ENCODE peak calls at places on chromosomes 12 and 14, in four cellular contexts. W is heart left ventricle, D is esophagus squamous epithelium, H is HepG2. L is an unnamed sample.

GRCh38 chr14:26602902-26603301 is 5.1 kb upstream of the NOVA1 start:
- DNase-seq in W (no peak), D (no peak), H (no peak), L (no peak)

GRCh38 chr14:61321385-61322010 is at the start of gene PRKCH:
- DNase-seq in W (peak; percentile 77), D (peak; percentile 39), H (peak; percentile 11), L (peak; percentile 81)

GRCh38 chr14:106518054-106518943 is 991.9 kb downstream of the TMEM121 start:
- DNase-seq in W (peak; percentile 31), D (no peak), H (no peak), L (no peak)

GRCh38 chr14:100291305-100292075 is 14.8 kb downstream of the SLC25A29 start:
- DNase-seq in W (no peak), D (no peak), H (no peak), L (no peak)

GRCh38 chr12:64270411-64270810 is 48.3 kb upstream of the KICS2 start:
- DNase-seq in W (no peak), D (no peak), H (no peak), L (no peak)

GRCh38 chr12:100789146-100789545 is 5.4 kb upstream of the ANO4 start:
- DNase-seq in W (no peak), D (no peak), H (no peak), L (no peak)

GRCh38 chr14:103107941-103108748 is 13.6 kb downstream of the EXOC3L4 start:
- DNase-seq in W (no peak), D (no peak), H (no peak), L (no peak)

GRCh38 chr12:67649165-67650126 is 901 bp downstream of the DYRK2 start:
- DNase-seq in W (peak; percentile 55), D (no peak), H (no peak), L (peak; percentile 74)

GRCh38 chr14:61537567-61538463 is 157.5 kb upstream of the HIF1A start:
- DNase-seq in W (no peak), D (no peak), H (peak; percentile 97), L (no peak)

GRCh38 chr12:119354187-119354586 is 19.7 kb downstream of the CCDC60 start:
- DNase-seq in W (no peak), D (no peak), H (no peak), L (no peak)

GRCh38 chr14:34461334-34462131 is 507 bp downstream of the SPTSSA start:
- DNase-seq in W (peak; percentile 69), D (no peak), H (peak; percentile 89), L (peak; percentile 82)

GRCh38 chr12:41441180-41441579 is 253.1 kb downstream of the PDZRN4 start:
- DNase-seq in W (no peak), D (no peak), H (no peak), L (no peak)

GRCh38 chr14:96493178-96493577 is 9.0 kb upstream of the PAPOLA start:
- DNase-seq in W (no peak), D (no peak), H (no peak), L (no peak)

GRCh38 chr14:45728448-45729225 is 475.6 kb upstream of the MIS18BP1 start:
- DNase-seq in W (no peak), D (no peak), H (no peak), L (no peak)

GRCh38 chr14:31746326-31746725 is 185.1 kb downstream of the NUBPL start:
- DNase-seq in W (no peak), D (no peak), H (no peak), L (no peak)

GRCh38 chr14:31749275-31749674 is 188.1 kb downstream of the NUBPL start:
- DNase-seq in W (no peak), D (no peak), H (no peak), L (no peak)

GRCh38 chr14:31740688-31741087 is 179.5 kb downstream of the NUBPL start:
- DNase-seq in W (no peak), D (no peak), H (no peak), L (no peak)

GRCh38 chr14:31745741-31746140 is 184.5 kb downstream of the NUBPL start:
- DNase-seq in W (no peak), D (no peak), H (peak; percentile 42), L (no peak)
- TF ChIP-seq CTCF in W (no peak), D (no peak), H (peak; percentile 22), L (no peak)

GRCh38 chr12:5017638-5018348 is 25.9 kb upstream of the KCNA5 start:
- DNase-seq in W (no peak), D (no peak), H (no peak), L (no peak)
- H3K4me3 ChIP-seq in W (no peak overlapping the region), D (no peak overlapping the region), H (no peak overlapping the region), L (no peak overlapping the region)

GRCh38 chr12:56146492-56147460 is 5.6 kb upstream of the MYL6B start:
- DNase-seq in W (peak; percentile 48), D (no peak), H (no peak), L (no peak)
- TF ChIP-seq POLR2A in W (no peak), D (no peak), H (no peak), L (no peak)

DNA sequence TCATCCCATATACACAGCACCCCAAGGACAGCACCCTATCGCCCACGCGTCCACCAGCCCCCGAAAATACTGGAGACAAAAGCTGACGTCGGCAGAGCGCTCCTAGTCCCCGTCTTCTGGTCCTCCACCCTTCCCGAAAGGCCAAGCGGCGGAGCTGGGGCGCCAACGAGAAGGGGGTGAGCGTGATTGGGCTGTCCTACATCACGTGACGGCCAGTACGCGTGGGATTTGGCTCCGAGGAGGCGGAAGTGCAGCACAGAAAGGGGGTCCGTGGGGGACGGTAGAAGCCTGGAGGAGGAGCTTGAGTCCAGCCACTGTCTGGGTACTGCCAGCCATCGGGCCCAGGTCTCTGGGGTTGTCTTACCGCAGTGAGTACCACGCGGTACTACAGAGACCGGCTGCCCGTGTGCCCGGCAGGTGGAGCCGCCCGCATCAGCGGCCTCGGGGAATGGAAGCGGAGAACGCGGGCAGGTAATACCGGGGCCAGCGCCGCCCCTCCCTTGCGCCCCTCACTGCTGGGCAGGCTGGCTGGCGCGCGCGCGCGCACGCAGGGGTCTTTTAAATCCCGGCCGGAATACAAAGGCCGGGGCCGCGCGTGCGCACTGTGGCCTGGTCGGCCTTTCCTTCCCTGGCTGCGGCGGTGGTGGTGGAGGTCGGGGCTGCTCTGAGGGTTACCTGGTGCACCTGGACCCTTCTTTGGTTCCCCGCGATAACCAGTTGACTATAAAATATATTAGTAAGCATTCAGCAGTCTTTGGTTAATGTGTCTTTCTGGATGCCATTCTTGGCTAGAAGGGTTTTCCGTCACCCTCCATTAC is at the start of gene TDG:
- DNase-seq in W (peak; percentile 99), D (peak; percentile 97), H (peak; percentile 98), L (peak; percentile 99)
- TF ChIP-seq CTCF in W (no peak), D (peak; percentile 17), H (peak; percentile 48), L (no peak)

GRCh38 chr12:86513206-86513605 is 257.0 kb upstream of the MGAT4C start:
- DNase-seq in W (no peak), D (no peak), H (no peak), L (no peak)
- H3K4me3 ChIP-seq in W (no peak overlapping the region), D (no peak overlapping the region), H (no peak overlapping the region), L (no peak overlapping the region)

DNA sequence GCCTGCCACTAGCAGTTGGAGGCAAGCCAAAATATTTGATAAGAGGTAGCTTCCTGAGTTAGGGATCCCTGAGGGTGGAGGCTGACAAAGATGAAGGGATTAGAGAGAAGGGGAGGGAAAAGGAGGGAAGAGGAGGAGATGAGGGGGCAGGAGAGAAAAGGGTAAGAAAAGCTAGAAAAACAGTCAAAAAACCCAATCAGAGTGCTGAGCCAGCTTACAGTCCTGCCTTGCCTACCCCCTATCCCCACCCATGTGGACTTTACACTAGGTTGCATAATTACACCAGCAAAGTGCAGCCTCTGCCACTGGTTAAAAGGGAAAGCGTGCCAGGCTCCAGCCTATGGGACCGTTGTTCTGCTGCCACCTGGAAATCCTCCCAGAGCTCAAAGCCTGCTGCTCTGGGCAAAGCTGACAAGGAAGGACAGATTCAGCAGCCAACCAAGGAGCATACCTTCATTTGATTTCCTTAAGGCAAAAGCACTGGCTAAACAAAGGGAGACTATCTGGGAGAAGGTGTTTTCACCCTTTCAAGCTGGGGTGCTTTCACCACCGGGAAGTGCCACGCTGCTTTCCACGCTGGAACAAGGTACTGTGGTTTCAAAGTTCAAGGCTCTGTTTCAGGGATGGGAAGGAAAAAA is 3.9 kb upstream of the NUMB start:
- DNase-seq in W (peak; percentile 77), D (no peak), H (peak; percentile 97), L (peak; percentile 86)
- TF ChIP-seq POLR2A in W (no peak), D (no peak), H (peak; percentile 92), L (no peak)

GRCh38 chr12:98698603-98699463 is 53.7 kb downstream of the APAF1 start:
- DNase-seq in W (peak; percentile 67), D (no peak), H (peak; percentile 39), L (peak; percentile 71)
- TF ChIP-seq CTCF in W (peak; percentile 50), D (peak; percentile 31), H (peak; percentile 83), L (peak; percentile 54)

DNA sequence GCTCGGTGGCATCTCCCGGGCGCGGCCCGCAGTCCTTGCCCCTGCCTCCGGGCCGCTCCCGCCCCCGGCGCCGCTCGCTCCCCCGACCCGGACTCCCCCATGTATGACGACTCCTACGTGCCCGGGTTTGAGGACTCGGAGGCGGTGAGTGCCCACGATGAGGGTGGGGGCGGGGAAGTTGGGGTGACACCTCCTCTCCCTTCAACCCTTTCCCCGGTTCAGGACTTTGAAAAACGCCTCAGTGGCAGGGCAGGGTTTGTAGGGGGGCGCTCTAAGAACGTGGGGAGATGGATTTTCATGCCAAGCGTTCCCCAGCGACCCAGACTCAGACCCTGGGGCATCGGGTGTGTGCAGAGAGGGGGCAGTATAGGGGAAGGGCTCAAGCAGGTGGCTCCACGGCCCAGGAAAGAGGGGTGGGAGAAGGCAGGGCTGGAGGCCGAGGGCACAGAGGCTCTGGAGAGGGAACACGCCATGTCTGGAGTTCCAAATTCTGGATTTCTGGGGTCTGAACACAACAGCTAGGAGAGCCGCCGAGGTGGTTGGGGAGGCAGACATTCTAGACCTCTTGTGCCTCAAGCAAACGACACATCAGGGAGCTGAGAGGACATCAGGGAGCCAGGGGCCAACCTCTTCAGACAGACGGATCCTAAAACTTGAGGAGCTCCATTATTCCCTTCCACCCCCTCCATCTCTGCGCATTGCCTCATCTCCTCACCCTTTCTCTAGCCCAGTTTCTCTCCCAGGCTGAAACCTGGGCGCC is 715 bp downstream of the CACNB3 start:
- DNase-seq in W (no peak), D (no peak), H (no peak), L (no peak)
- H3K4me3 ChIP-seq in W (peak overlapping the region; percentile 78), D (peak overlapping the region; percentile 81), H (peak overlapping the region; percentile 73), L (peak overlapping the region; percentile 78)

L was measured in sigmoid colon.